ENCODE peak calls at places on chromosomes 16 and 17, in nine cellular contexts. L is naive thymus-derived CD4-positive, alpha-beta T cell; W is heart right ventricle; E is MM.1S; K is PC-3; M is fibroblast of lung; R is A549; F is body of pancreas; I is SK-N-SH. Y is an unnamed sample.

GRCh38 chr17:44761932-44762810 is 3.4 kb downstream of the ADAM11 start:
- DNase-seq in M (no peak), L (no peak), F (no peak), W (no peak), E (no peak), K (no peak), I (no peak), R (peak; percentile 49), Y (no peak)

GRCh38 chr17:79393358-79394038 is 217.4 kb downstream of the RBFOX3 start:
- DNase-seq in W (peak; percentile 83), R (peak; percentile 89), F (peak; percentile 82), I (peak; percentile 97), E (peak; percentile 64), M (peak; percentile 50), L (peak; percentile 75), K (peak; percentile 91), Y (peak; percentile 40)

GRCh38 chr16:59527206-59527997 is 793.3 kb upstream of the GOT2 start:
- DNase-seq in E (no peak), F (no peak), W (no peak), K (peak; percentile 80), I (no peak), L (no peak), M (peak; percentile 36), R (peak; percentile 15), Y (peak; percentile 38)

GRCh38 chr16:23516366-23517137 is 6.3 kb upstream of the GGA2 start:
- DNase-seq in F (no peak), M (no peak), R (no peak), I (no peak), E (no peak), L (no peak), K (no peak), W (no peak), Y (no peak)

GRCh38 chr17:43720311-43721060 is 38.1 kb downstream of the SOST start:
- DNase-seq in K (peak; percentile 61), F (peak; percentile 78), R (peak; percentile 83), M (peak; percentile 59), L (peak; percentile 82), I (peak; percentile 93), E (peak; percentile 57), W (peak; percentile 86), Y (peak; percentile 43)

GRCh38 chr17:45742251-45742650 is 41.9 kb upstream of the CRHR1 start:
- DNase-seq in M (no peak), W (no peak), E (no peak), L (no peak), F (no peak), R (no peak), I (no peak), K (no peak), Y (no peak)

GRCh38 chr16:56950881-56951771 is 10.6 kb upstream of the CETP start:
- DNase-seq in E (peak; percentile 63), F (peak; percentile 78), W (peak; percentile 44), I (peak; percentile 82), R (peak; percentile 60), K (peak; percentile 23), L (peak; percentile 62), M (no peak), Y (peak; percentile 51)

GRCh38 chr16:57694556-57695377 is at the start of gene DRC7:
- DNase-seq in F (peak; percentile 91), M (peak; percentile 41), R (peak; percentile 93), E (no peak), L (no peak), W (no peak), I (peak; percentile 90), K (peak; percentile 17), Y (peak; percentile 13)

GRCh38 chr17:50139950-50140885 is 10.3 kb upstream of the SAMD14 start:
- DNase-seq in F (peak; percentile 79), W (peak; percentile 81), K (peak; percentile 68), E (peak; percentile 48), L (peak; percentile 84), M (peak; percentile 77), R (peak; percentile 89), I (peak; percentile 98), Y (peak; percentile 73)

GRCh38 chr16:10876799-10877341 is at the start of gene CIITA:
- DNase-seq in M (peak; percentile 65), F (peak; percentile 90), W (peak; percentile 65), K (peak; percentile 87), E (peak; percentile 96), L (peak; percentile 34), R (no peak), I (no peak), Y (peak; percentile 86)

GRCh38 chr17:39668141-39668924 is at the start of gene PNMT:
- DNase-seq in W (peak; percentile 83), F (peak; percentile 71), M (peak; percentile 52), E (peak; percentile 70), I (peak; percentile 93), L (peak; percentile 76), K (peak; percentile 60), R (peak; percentile 84), Y (peak; percentile 39)

GRCh38 chr17:39666231-39666600 is 1.1 kb downstream of the TCAP start:
- DNase-seq in W (no peak), E (no peak), K (no peak), M (no peak), F (no peak), R (no peak), I (no peak), L (no peak), Y (no peak)

GRCh38 chr17:39667262-39668140 is 752 bp upstream of the PNMT start:
- DNase-seq in M (no peak), W (peak; percentile 64), R (no peak), F (no peak), L (no peak), K (no peak), E (no peak), I (peak; percentile 84), Y (no peak)

GRCh38 chr17:39665642-39666221 is 583 bp downstream of the TCAP start:
- DNase-seq in E (no peak), K (peak; percentile 50), M (no peak), L (no peak), I (peak; percentile 77), F (no peak), R (peak; percentile 91), W (peak; percentile 40), Y (no peak)

GRCh38 chr17:39666601-39667261 is 1.5 kb upstream of the PNMT start:
- DNase-seq in E (no peak), M (no peak), I (peak; percentile 53), F (no peak), R (no peak), K (no peak), L (no peak), W (peak; percentile 77), Y (no peak)
- H3K4me3 ChIP-seq in E (no peak overlapping the region), M (no peak overlapping the region), I (no peak overlapping the region), F (no peak overlapping the region), R (no peak overlapping the region), K (no peak overlapping the region), L (no peak overlapping the region), W (peak overlapping the region; percentile 77), Y (no peak overlapping the region)

DNA sequence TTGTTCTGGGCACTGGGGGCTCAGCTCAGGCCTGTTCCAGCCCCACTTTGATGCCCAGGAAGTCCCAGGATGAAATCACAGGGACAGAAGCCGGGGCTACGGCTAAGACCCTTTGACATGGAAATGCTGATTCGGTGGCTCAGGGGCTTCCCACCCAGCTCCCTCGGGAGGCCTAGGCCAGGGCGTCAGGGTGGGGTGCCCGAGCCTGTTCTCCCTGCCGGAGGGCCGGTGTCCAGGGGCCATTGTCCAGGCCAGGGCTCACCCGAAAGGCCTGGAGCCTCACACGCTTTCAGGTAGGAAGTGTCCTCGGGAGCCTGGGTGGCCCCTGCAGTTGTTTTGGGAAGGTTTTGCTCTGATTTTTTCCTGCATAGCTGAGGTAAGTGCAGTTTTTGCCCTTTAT is 34.0 kb downstream of the METRNL start:
- DNase-seq in F (no peak), I (no peak), M (no peak), R (no peak), K (no peak), L (no peak), W (no peak), E (no peak), Y (no peak)
- H3K4me3 ChIP-seq in F (no peak overlapping the region), I (no peak overlapping the region), M (no peak overlapping the region), R (no peak overlapping the region), K (no peak overlapping the region), L (no peak overlapping the region), W (no peak overlapping the region), E (no peak overlapping the region), Y (no peak overlapping the region)

DNA sequence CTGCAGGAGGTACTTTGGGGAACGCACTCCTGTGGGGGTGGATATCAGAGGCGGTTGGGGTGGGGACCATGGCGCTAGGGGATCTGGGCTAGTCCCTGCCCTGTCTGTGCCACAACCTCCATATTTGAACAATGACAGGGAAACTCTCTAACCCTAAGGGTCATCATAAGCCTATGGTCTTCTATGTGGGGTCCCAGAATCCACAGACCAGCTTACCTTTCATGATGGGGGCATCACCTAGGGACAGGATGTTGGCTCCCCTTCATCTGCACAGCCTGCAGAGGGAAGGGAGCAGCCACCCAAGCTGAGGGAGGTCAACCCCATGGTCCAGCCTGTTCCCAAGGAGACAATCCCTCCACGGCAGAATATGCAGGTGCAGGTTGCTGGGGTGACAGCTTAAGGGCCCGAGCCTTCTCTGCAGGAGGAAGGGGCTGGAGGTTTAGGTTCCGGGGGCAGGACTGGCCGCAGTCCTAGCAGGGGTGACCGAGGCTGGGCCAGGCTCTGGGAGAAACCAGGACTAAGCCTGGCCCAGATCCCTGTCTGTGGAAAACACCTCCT is 1.7 kb downstream of the ORAI3 start:
- DNase-seq in R (no peak), E (no peak), L (no peak), W (no peak), K (no peak), M (no peak), F (no peak), I (no peak), Y (no peak)
- H3K4me3 ChIP-seq in R (peak overlapping the region; percentile 73), E (peak overlapping the region; percentile 96), L (peak overlapping the region; percentile 74), W (peak overlapping the region; percentile 99), K (no peak overlapping the region), M (peak overlapping the region; percentile 43), F (no peak overlapping the region), I (peak overlapping the region; percentile 80), Y (peak overlapping the region; percentile 79)

DNA sequence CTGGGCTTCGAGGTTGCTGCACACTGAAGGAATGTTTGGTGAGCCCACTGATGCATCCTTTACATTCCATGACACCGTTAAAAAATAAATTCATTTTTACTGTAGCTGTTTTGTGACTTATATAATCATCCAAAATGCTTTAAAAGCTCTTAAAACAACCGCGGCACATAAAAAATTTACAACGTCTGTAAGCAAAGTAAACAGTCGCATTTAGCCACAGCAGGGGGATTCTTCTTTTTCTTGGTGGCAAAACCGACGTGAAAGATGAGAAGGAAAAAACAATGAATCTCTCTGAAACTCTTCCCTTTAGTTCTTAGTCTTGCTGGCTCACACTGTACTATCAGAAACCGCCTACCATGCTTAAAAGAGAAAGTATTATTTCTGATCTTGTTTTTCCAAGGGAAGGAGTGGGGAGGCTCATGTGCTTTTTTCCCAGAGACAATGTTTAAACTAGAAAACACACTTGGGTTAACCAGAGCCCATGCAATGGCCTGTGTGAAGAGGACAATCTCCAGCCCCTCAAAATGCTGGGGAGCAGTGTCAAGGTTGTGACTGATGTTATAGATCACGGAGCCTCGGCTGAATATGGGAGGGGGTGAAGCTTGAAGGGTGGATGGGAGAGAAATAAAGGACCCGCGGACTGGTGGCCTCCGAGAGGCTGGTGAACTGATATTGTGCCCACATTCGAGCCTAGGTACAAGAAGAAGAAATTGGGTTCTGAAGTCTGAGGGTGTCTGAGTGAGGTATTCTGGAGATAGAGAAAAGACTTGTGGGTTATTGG is 91.1 kb downstream of the IRF8 start:
- DNase-seq in W (no peak), K (no peak), E (no peak), F (no peak), R (no peak), M (no peak), L (no peak), I (no peak), Y (no peak)
- H3K4me3 ChIP-seq in W (no peak overlapping the region), K (no peak overlapping the region), E (no peak overlapping the region), F (no peak overlapping the region), R (no peak overlapping the region), M (no peak overlapping the region), L (no peak overlapping the region), I (no peak overlapping the region), Y (no peak overlapping the region)

Y was measured in IMR-90.